ENCODE peak calls at places on chromosomes 4 and X, in four cellular contexts. L is GM23338, J is astrocyte of the spinal cord, I is HCT116. D is an unnamed sample.

GRCh38 chr4:11790230-11790629 is 361.5 kb upstream of the HS3ST1 start:
- DNase-seq in L (no peak), J (no peak), I (no peak), D (no peak)

GRCh38 chr4:153393397-153393796 is 48.9 kb downstream of the MND1 start:
- DNase-seq in L (no peak), J (peak), I (no peak), D (no peak)

GRCh38 chr4:25908491-25908901 is 5.5 kb upstream of the SMIM20 start:
- DNase-seq in L (no peak), J (peak), I (peak), D (peak)

GRCh38 chrX:15373986-15374385 is 10.2 kb downstream of the VEGFD start:
- DNase-seq in L (no peak), J (no peak), I (no peak), D (no peak)

GRCh38 chrX:41350976-41351569 is 17.1 kb downstream of the DDX3X start:
- DNase-seq in L (peak), J (no peak), I (no peak), D (no peak)

GRCh38 chrX:45774961-45775360 is 574.3 kb upstream of the DIPK2B start:
- DNase-seq in L (no peak), J (peak), I (no peak), D (no peak)

GRCh38 chr4:147924604-147925412 is 192.9 kb downstream of the ARHGAP10 start:
- DNase-seq in L (peak), J (peak), I (no peak), D (peak)

GRCh38 chr4:81913427-81913878 is 441.7 kb upstream of the RASGEF1B start:
- DNase-seq in L (peak), J (peak), I (peak), D (peak)

GRCh38 chr4:102734116-102734515 is 26.7 kb downstream of the MANBA start:
- DNase-seq in L (no peak), J (no peak), I (no peak), D (no peak)

GRCh38 chr4:102735578-102735977 is 25.2 kb downstream of the MANBA start:
- DNase-seq in L (no peak), J (no peak), I (no peak), D (no peak)

GRCh38 chr4:102734591-102735385 is 26.0 kb downstream of the MANBA start:
- DNase-seq in L (no peak), J (peak), I (no peak), D (no peak)

GRCh38 chr4:102732678-102733445 is 27.9 kb downstream of the MANBA start:
- DNase-seq in L (no peak), J (no peak), I (no peak), D (no peak)

GRCh38 chr4:102730968-102731533 is 29.7 kb downstream of the MANBA start:
- DNase-seq in L (peak), J (no peak), I (no peak), D (no peak)
- TF ChIP-seq CTCF in L (peak), J (peak), I (peak), D (peak)

GRCh38 chrX:64204701-64205440 is 637 bp downstream of the AMER1 start:
- DNase-seq in L (peak), J (peak), I (no peak), D (peak)
- H3K4me3 ChIP-seq in L (peak), J (peak), I (peak), D (peak)

GRCh38 chrX:32408389-32408788 is 803.0 kb downstream of the DMD start:
- DNase-seq in L (peak), J (no peak), I (no peak), D (peak)
- TF ChIP-seq CTCF in L (peak), J (no peak), I (no peak), D (peak)

GRCh38 chr4:1720163-1720983 is 750 bp downstream of the TMEM129 start:
- DNase-seq in L (peak), J (peak), I (no peak), D (no peak)
- H3K4me3 ChIP-seq in L (peak), J (peak), I (peak), D (peak)

DNA sequence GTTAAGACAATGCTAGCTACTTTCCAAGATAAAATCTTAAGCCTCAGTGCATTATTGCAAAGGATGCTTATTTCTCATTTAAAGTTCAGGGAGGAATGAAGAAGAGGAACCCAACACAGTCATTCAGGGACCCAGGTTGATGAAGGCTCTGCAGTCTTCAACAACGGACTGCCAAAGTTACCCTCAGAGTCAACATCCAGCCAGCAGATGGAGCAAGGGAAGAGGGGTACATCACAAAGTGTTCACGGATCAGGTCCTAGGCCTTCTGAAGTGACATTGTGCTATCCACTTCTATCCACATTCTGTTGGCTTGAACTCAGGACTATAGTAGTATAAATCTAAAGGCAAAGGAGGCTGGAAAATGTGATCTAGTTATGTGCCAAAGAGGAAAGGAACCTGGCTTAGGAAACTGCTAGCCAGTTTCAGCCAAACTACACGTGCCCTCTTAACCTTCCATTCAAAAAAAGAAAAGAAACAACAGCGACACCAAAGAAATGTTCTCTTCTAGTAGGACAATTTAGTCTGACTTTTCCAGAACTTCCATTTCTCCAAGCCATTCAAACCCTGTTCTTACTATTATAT is 28.8 kb downstream of the NKX6-1 start:
- DNase-seq in L (peak), J (no peak), I (no peak), D (no peak)
- TF ChIP-seq CTCF in L (peak), J (peak), I (peak), D (peak)

DNA sequence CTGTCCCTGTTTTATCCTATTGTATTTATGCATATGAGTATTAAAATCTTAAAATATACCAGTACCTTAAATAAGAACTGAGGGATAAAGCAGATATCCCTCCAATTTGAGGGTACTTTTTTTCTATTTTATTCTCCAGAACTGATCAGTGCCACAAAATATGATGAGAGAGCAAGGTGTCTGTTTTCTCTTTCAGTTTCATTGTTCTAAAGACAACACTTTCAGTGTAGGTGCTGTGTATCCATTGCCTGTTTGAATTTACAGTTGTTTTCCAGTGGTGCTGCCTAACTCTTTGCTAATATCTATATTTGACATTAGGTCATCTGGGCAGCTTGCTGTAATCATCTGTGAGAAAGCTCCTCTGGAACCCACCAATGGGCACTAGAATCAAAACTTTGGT is 394.7 kb downstream of the IL1RAPL1 start:
- DNase-seq in L (no peak), J (no peak), I (no peak), D (no peak)
- H3K4me3 ChIP-seq in L (no peak), J (no peak), I (no peak), D (no peak)

GRCh38 chr4:142656178-142656577 is 189.9 kb downstream of the INPP4B start:
- DNase-seq in L (peak), J (peak), I (peak), D (no peak)

GRCh38 chr4:142663828-142664227 is 182.3 kb downstream of the INPP4B start:
- DNase-seq in L (no peak), J (no peak), I (no peak), D (no peak)

DNA sequence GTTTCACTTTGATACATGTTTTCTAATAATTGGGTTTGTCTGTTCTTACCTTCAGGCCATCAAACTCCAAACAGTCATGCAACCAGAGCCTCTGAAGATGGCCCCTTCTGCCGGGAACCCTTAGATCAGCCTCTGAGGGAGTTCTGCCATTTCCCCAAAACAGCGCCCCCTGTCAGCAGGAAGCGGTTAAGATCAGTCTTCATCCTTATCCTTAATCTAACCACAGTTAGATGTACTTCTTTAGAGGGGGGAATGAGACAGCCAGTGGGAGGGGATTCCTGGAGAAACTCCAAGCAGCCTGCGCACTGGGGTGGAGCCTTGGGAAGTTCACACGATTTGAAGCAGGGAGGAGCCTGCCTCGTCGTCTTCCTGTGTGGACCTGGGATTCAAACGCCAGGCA is 185.4 kb downstream of the INPP4B start:
- DNase-seq in L (peak), J (no peak), I (no peak), D (peak)
- TF ChIP-seq CTCF in L (peak), J (no peak), I (peak), D (peak)

DNA sequence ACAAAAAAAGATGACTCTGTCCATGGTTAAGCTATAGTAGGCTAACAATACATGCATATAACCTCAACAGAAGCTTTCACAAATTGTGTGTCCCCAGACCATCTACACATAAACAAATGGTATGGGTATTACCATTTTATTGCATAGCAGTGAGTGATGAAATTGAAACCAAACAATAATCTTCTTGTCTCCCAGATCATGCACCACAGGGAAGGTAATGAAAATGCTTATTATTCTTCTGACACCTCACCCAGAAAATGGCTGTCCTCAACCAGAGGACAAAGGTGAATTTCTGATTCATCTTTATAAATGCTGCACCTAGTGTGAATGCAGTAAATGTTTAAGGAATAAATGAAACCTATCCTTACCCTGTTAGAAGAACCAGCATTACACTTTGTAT is 8.0 kb downstream of the PRSS12 start:
- DNase-seq in L (no peak), J (no peak), I (no peak), D (no peak)
- H3K4me3 ChIP-seq in L (no peak), J (no peak), I (peak), D (no peak)

GRCh38 chrX:19512961-19513360 is 2.3 kb downstream of the MAP3K15 start:
- DNase-seq in L (no peak), J (no peak), I (no peak), D (no peak)

GRCh38 chrX:19514791-19515614 is at the start of gene MAP3K15:
- DNase-seq in L (peak), J (no peak), I (no peak), D (peak)

GRCh38 chrX:19517965-19518364 is 2.7 kb upstream of the MAP3K15 start:
- DNase-seq in L (no peak), J (no peak), I (no peak), D (no peak)

GRCh38 chrX:19513383-19513782 is 1.9 kb downstream of the MAP3K15 start:
- DNase-seq in L (peak), J (no peak), I (no peak), D (peak)

DNA sequence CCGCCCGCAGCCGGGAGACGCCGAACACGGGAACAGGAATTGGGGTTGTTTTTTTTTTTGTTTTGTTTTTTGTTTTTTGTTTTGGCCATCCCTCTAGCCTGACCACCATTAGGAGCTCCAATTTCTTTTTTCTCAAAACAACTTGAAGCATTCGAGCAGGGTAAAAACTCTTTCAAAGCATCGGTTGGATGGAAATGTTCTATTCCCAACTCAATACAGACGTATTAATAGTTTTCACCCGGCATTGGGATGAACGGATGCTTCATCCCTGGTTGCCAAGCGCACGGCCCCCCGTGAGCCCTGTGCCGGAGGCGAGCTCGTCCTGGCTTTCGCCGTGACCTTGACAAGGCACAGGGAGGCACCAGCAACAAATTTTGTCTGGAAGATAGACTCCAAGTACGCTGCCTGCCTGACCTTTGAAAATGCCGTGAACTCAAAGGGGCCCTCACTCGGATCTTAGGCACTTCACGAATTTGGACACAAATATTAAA is 352 bp upstream of the MAP3K15 start:
- DNase-seq in L (peak), J (no peak), I (no peak), D (no peak)
- TF ChIP-seq CTCF in L (peak), J (peak), I (peak), D (peak)

D was measured in WERI-Rb-1.